ENCODE peak calls at places on chromosomes 12 and 14, in six cellular contexts. C is glutamatergic neuron, W is NCI-H1694, G is A673, A is NCI-H748 treated with DMSO at 0.1 percent for 48 hours, S is A549. F is an unnamed sample.

GRCh38 chr14:94407906-94408305 is 19.5 kb upstream of the SERPINA1 start:
- DNase-seq in C (no peak), W (no peak), G (no peak), A (peak), S (no peak), F (peak)

GRCh38 chr12:89919241-89919906 is 210.7 kb upstream of the ATP2B1 start:
- DNase-seq in C (no peak), W (no peak), G (no peak), A (no peak), S (no peak), F (no peak)

GRCh38 chr12:91327889-91328288 is 145.3 kb upstream of the DCN start:
- DNase-seq in C (no peak), W (no peak), G (no peak), A (no peak), S (no peak), F (peak)

GRCh38 chr12:58966939-58967338 is 46.6 kb upstream of the LRIG3 start:
- DNase-seq in C (no peak), W (no peak), G (no peak), A (no peak), S (peak), F (peak)

GRCh38 chr14:33475623-33476022 is 475.3 kb downstream of the EGLN3 start:
- DNase-seq in C (peak), W (peak), G (peak), A (peak), S (peak), F (peak)

GRCh38 chr12:33589609-33590114 is 150.0 kb upstream of the SYT10 start:
- DNase-seq in C (no peak), W (no peak), G (no peak), A (no peak), S (no peak), F (no peak)

GRCh38 chr12:52323001-52323400 is 1.8 kb upstream of the KRT83 start:
- DNase-seq in C (no peak), W (no peak), G (no peak), A (no peak), S (no peak), F (no peak)

GRCh38 chr12:57240926-57241555 is 9.9 kb downstream of the STAC3 start:
- DNase-seq in C (peak), W (peak), G (no peak), A (peak), S (peak), F (no peak)

GRCh38 chr14:34324363-34324795 is 137.7 kb downstream of the SPTSSA start:
- DNase-seq in C (no peak), W (peak), G (peak), A (peak), S (peak), F (peak)

GRCh38 chr14:34615507-34615906 is 14.4 kb downstream of the SNX6 start:
- DNase-seq in C (no peak), W (no peak), G (no peak), A (no peak), S (no peak), F (no peak)

GRCh38 chr12:122909442-122910288 is 13.7 kb upstream of the VPS37B start:
- DNase-seq in C (no peak), W (peak), G (peak), A (peak), S (no peak), F (no peak)

GRCh38 chr12:15173142-15173541 is 48.1 kb downstream of the RERG start:
- DNase-seq in C (no peak), W (no peak), G (no peak), A (no peak), S (no peak), F (no peak)

GRCh38 chr12:111443586-111443985 is 37.9 kb downstream of the SH2B3 start:
- DNase-seq in C (no peak), W (no peak), G (no peak), A (no peak), S (no peak), F (peak)

GRCh38 chr14:53152627-53152908 is 555 bp downstream of the DDHD1 start:
- DNase-seq in C (no peak), W (no peak), G (no peak), A (no peak), S (peak), F (no peak)

GRCh38 chr14:71108398-71109114 is 201.3 kb downstream of the PCNX1 start:
- DNase-seq in C (no peak), W (no peak), G (no peak), A (no peak), S (no peak), F (no peak)

GRCh38 chr14:60654303-60654925 is 5.1 kb upstream of the SIX1 start:
- DNase-seq in C (no peak), W (no peak), G (no peak), A (peak), S (no peak), F (peak)

GRCh38 chr14:54600685-54601084 is 33.8 kb downstream of the SAMD4A start:
- DNase-seq in C (no peak), W (no peak), G (no peak), A (no peak), S (no peak), F (peak)

GRCh38 chr14:64721391-64721791 is 17.2 kb downstream of the PLEKHG3 start:
- DNase-seq in C (no peak), W (no peak), G (peak), A (no peak), S (peak), F (peak)

F was measured in M059J.